ENCODE peak calls at places on chromosomes 5 and 9, in nine cellular contexts. One of them, this sample, is unnamed.
A peak's percentile ranks its signal among the peaks of the same experiment; 100 is the strongest.

GRCh38 chr5:87769137-87769536 is 356.4 kb upstream of the CCNH start:
- DNase-seq in fibroblast of pulmonary artery: no peak
- DNase-seq in psoas muscle: no peak
- DNase-seq in heart left ventricle: no peak
- DNase-seq in coronary artery: no peak
- DNase-seq in A549: no peak
- DNase-seq in MM.1S: no peak
- DNase-seq in kidney epithelial cell: no peak
- DNase-seq in GM12865: no peak
- DNase-seq in this sample: no peak

GRCh38 chr9:107587175-107587963 is 97.8 kb upstream of the KLF4 start:
- DNase-seq in fibroblast of pulmonary artery: no peak
- DNase-seq in psoas muscle: peak; percentile 22
- DNase-seq in heart left ventricle: peak; percentile 75
- DNase-seq in coronary artery: no peak
- DNase-seq in A549: no peak
- DNase-seq in MM.1S: no peak
- DNase-seq in kidney epithelial cell: no peak
- DNase-seq in GM12865: no peak
- DNase-seq in this sample: no peak

GRCh38 chr9:133738039-133738805 is at the start of gene SARDH:
- DNase-seq in fibroblast of pulmonary artery: peak; percentile 46
- DNase-seq in psoas muscle: peak; percentile 51
- DNase-seq in heart left ventricle: peak; percentile 59
- DNase-seq in coronary artery: peak; percentile 71
- DNase-seq in A549: peak; percentile 55
- DNase-seq in MM.1S: no peak
- DNase-seq in kidney epithelial cell: no peak
- DNase-seq in GM12865: peak; percentile 29
- DNase-seq in this sample: peak; percentile 83

GRCh38 chr9:98854206-98854756 is 46.8 kb downstream of the GALNT12 start:
- DNase-seq in fibroblast of pulmonary artery: no peak
- DNase-seq in psoas muscle: no peak
- DNase-seq in heart left ventricle: no peak
- DNase-seq in coronary artery: no peak
- DNase-seq in A549: no peak
- DNase-seq in MM.1S: no peak
- DNase-seq in kidney epithelial cell: no peak
- DNase-seq in GM12865: no peak
- DNase-seq in this sample: no peak

GRCh38 chr5:135571210-135571609 is 7.6 kb downstream of the CXCL14 start:
- DNase-seq in fibroblast of pulmonary artery: no peak
- DNase-seq in psoas muscle: no peak
- DNase-seq in heart left ventricle: no peak
- DNase-seq in coronary artery: no peak
- DNase-seq in A549: no peak
- DNase-seq in MM.1S: no peak
- DNase-seq in kidney epithelial cell: no peak
- DNase-seq in GM12865: no peak
- DNase-seq in this sample: no peak

GRCh38 chr5:38193015-38193581 is 65.3 kb upstream of the EGFLAM start:
- DNase-seq in fibroblast of pulmonary artery: peak; percentile 74
- DNase-seq in psoas muscle: peak; percentile 53
- DNase-seq in heart left ventricle: peak; percentile 58
- DNase-seq in coronary artery: no peak
- DNase-seq in A549: peak; percentile 74
- DNase-seq in MM.1S: peak; percentile 69
- DNase-seq in kidney epithelial cell: peak; percentile 19
- DNase-seq in GM12865: peak; percentile 67
- DNase-seq in this sample: peak; percentile 77

GRCh38 chr9:22049411-22049810 is 40.3 kb upstream of the CDKN2B start:
- DNase-seq in fibroblast of pulmonary artery: peak; percentile 56
- DNase-seq in psoas muscle: no peak
- DNase-seq in heart left ventricle: no peak
- DNase-seq in coronary artery: no peak
- DNase-seq in A549: no peak
- DNase-seq in MM.1S: no peak
- DNase-seq in kidney epithelial cell: no peak
- DNase-seq in GM12865: no peak
- DNase-seq in this sample: no peak

GRCh38 chr5:54302267-54302687 is 8.1 kb downstream of the ARL15 start:
- DNase-seq in fibroblast of pulmonary artery: peak; percentile 40
- DNase-seq in psoas muscle: no peak
- DNase-seq in heart left ventricle: no peak
- DNase-seq in coronary artery: no peak
- DNase-seq in A549: no peak
- DNase-seq in MM.1S: no peak
- DNase-seq in kidney epithelial cell: no peak
- DNase-seq in GM12865: no peak
- DNase-seq in this sample: no peak

GRCh38 chr5:76716456-76717157 is 681 bp downstream of the F2R start:
- DNase-seq in fibroblast of pulmonary artery: peak; percentile 40
- DNase-seq in psoas muscle: no peak
- DNase-seq in heart left ventricle: peak; percentile 34
- DNase-seq in coronary artery: no peak
- DNase-seq in A549: no peak
- DNase-seq in MM.1S: no peak
- DNase-seq in kidney epithelial cell: no peak
- DNase-seq in GM12865: no peak
- DNase-seq in this sample: no peak

GRCh38 chr5:179923422-179923821 is 15.7 kb upstream of the TBC1D9B start:
- DNase-seq in fibroblast of pulmonary artery: no peak
- DNase-seq in psoas muscle: no peak
- DNase-seq in heart left ventricle: no peak
- DNase-seq in coronary artery: no peak
- DNase-seq in A549: no peak
- DNase-seq in MM.1S: no peak
- DNase-seq in kidney epithelial cell: no peak
- DNase-seq in GM12865: peak; percentile 44
- DNase-seq in this sample: no peak

GRCh38 chr9:73847536-73847935 is 649.6 kb upstream of the RORB start:
- DNase-seq in fibroblast of pulmonary artery: no peak
- DNase-seq in psoas muscle: no peak
- DNase-seq in heart left ventricle: no peak
- DNase-seq in coronary artery: no peak
- DNase-seq in A549: no peak
- DNase-seq in MM.1S: no peak
- DNase-seq in kidney epithelial cell: no peak
- DNase-seq in GM12865: no peak
- DNase-seq in this sample: no peak

DNA sequence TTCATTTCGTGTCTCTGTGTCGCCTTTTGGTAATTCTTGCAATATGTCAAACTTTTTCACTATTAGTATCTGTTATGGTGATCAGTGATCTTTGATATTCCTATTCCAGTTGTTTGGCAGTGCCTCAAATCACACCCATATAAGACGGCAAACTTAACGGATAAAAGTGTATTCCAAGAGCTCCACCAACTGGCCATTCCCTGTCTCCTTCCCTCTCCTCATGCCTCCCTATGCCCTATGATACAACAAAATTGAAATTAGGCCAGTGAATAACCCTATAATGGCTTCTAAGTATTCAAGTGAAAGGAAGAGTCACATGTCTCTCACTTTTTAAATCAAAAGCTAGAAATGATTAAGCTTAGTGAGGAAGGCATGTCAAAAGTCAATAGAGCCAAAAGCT is 74.8 kb downstream of the CDK5RAP2 start:
- DNase-seq in fibroblast of pulmonary artery: peak; percentile 21
- DNase-seq in psoas muscle: no peak
- DNase-seq in heart left ventricle: no peak
- DNase-seq in coronary artery: no peak
- DNase-seq in A549: no peak
- DNase-seq in MM.1S: no peak
- DNase-seq in kidney epithelial cell: no peak
- DNase-seq in GM12865: no peak
- DNase-seq in this sample: no peak
- TF ChIP-seq CTCF in fibroblast of pulmonary artery: no peak
- TF ChIP-seq CTCF in psoas muscle: no peak
- TF ChIP-seq CTCF in heart left ventricle: no peak
- TF ChIP-seq CTCF in coronary artery: no peak
- TF ChIP-seq CTCF in A549: no peak
- TF ChIP-seq CTCF in MM.1S: no peak
- TF ChIP-seq CTCF in kidney epithelial cell: no peak
- TF ChIP-seq CTCF in GM12865: no peak
- TF ChIP-seq CTCF in this sample: no peak

GRCh38 chr5:168995024-168995423 is 305.9 kb downstream of the SLIT3 start:
- DNase-seq in fibroblast of pulmonary artery: no peak
- DNase-seq in psoas muscle: no peak
- DNase-seq in heart left ventricle: no peak
- DNase-seq in coronary artery: no peak
- DNase-seq in A549: no peak
- DNase-seq in MM.1S: no peak
- DNase-seq in kidney epithelial cell: no peak
- DNase-seq in GM12865: no peak
- DNase-seq in this sample: no peak

GRCh38 chr5:168991991-168992390 is 308.9 kb downstream of the SLIT3 start:
- DNase-seq in fibroblast of pulmonary artery: no peak
- DNase-seq in psoas muscle: no peak
- DNase-seq in heart left ventricle: no peak
- DNase-seq in coronary artery: no peak
- DNase-seq in A549: no peak
- DNase-seq in MM.1S: no peak
- DNase-seq in kidney epithelial cell: no peak
- DNase-seq in GM12865: no peak
- DNase-seq in this sample: no peak

GRCh38 chr5:168989731-168990505 is 311.0 kb downstream of the SLIT3 start:
- DNase-seq in fibroblast of pulmonary artery: no peak
- DNase-seq in psoas muscle: no peak
- DNase-seq in heart left ventricle: no peak
- DNase-seq in coronary artery: no peak
- DNase-seq in A549: no peak
- DNase-seq in MM.1S: peak; percentile 16
- DNase-seq in kidney epithelial cell: no peak
- DNase-seq in GM12865: peak; percentile 12
- DNase-seq in this sample: no peak

GRCh38 chr5:168991311-168991710 is 309.6 kb downstream of the SLIT3 start:
- DNase-seq in fibroblast of pulmonary artery: no peak
- DNase-seq in psoas muscle: no peak
- DNase-seq in heart left ventricle: no peak
- DNase-seq in coronary artery: no peak
- DNase-seq in A549: no peak
- DNase-seq in MM.1S: no peak
- DNase-seq in kidney epithelial cell: no peak
- DNase-seq in GM12865: no peak
- DNase-seq in this sample: no peak

GRCh38 chr5:168992687-168993086 is 308.3 kb downstream of the SLIT3 start:
- DNase-seq in fibroblast of pulmonary artery: no peak
- DNase-seq in psoas muscle: no peak
- DNase-seq in heart left ventricle: no peak
- DNase-seq in coronary artery: no peak
- DNase-seq in A549: no peak
- DNase-seq in MM.1S: no peak
- DNase-seq in kidney epithelial cell: no peak
- DNase-seq in GM12865: no peak
- DNase-seq in this sample: no peak
- TF ChIP-seq CTCF in fibroblast of pulmonary artery: peak; percentile 9
- TF ChIP-seq CTCF in psoas muscle: no peak
- TF ChIP-seq CTCF in heart left ventricle: no peak
- TF ChIP-seq CTCF in coronary artery: no peak
- TF ChIP-seq CTCF in A549: peak; percentile 37
- TF ChIP-seq CTCF in MM.1S: no peak
- TF ChIP-seq CTCF in kidney epithelial cell: peak; percentile 38
- TF ChIP-seq CTCF in GM12865: no peak
- TF ChIP-seq CTCF in this sample: no peak

DNA sequence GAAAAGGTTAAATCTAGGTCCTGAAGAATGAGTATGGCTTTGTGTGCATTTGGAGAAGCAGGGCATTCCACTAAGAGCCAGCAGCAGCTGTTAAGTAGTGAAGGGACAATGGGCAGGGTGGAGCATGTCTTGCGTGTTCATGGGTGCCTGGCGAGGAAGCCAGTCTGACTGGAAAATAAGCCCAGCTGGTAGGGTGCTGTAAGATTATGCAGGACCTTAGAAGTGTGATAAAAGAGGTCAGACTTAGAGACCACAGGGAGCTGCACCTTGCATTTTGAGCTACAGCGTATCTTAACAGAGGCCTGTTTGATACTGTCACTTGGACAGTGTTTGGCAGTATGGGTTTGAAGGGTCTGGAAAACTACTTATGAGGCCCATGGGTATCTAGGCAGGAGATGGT is 131.7 kb upstream of the ELL2 start:
- DNase-seq in fibroblast of pulmonary artery: no peak
- DNase-seq in psoas muscle: no peak
- DNase-seq in heart left ventricle: no peak
- DNase-seq in coronary artery: no peak
- DNase-seq in A549: no peak
- DNase-seq in MM.1S: no peak
- DNase-seq in kidney epithelial cell: no peak
- DNase-seq in GM12865: no peak
- DNase-seq in this sample: no peak
- TF ChIP-seq CTCF in fibroblast of pulmonary artery: no peak
- TF ChIP-seq CTCF in psoas muscle: no peak
- TF ChIP-seq CTCF in heart left ventricle: no peak
- TF ChIP-seq CTCF in coronary artery: no peak
- TF ChIP-seq CTCF in A549: no peak
- TF ChIP-seq CTCF in MM.1S: no peak
- TF ChIP-seq CTCF in kidney epithelial cell: no peak
- TF ChIP-seq CTCF in GM12865: no peak
- TF ChIP-seq CTCF in this sample: no peak

GRCh38 chr9:83538172-83538889 is at the start of gene FRMD3:
- DNase-seq in fibroblast of pulmonary artery: peak; percentile 59
- DNase-seq in psoas muscle: peak; percentile 78
- DNase-seq in heart left ventricle: peak; percentile 92
- DNase-seq in coronary artery: peak; percentile 89
- DNase-seq in A549: peak; percentile 78
- DNase-seq in MM.1S: peak; percentile 82
- DNase-seq in kidney epithelial cell: peak; percentile 21
- DNase-seq in GM12865: peak; percentile 45
- DNase-seq in this sample: peak; percentile 47

GRCh38 chr9:83538890-83539238 is 663 bp upstream of the FRMD3 start:
- DNase-seq in fibroblast of pulmonary artery: no peak
- DNase-seq in psoas muscle: no peak
- DNase-seq in heart left ventricle: no peak
- DNase-seq in coronary artery: no peak
- DNase-seq in A549: no peak
- DNase-seq in MM.1S: no peak
- DNase-seq in kidney epithelial cell: no peak
- DNase-seq in GM12865: no peak
- DNase-seq in this sample: no peak

DNA sequence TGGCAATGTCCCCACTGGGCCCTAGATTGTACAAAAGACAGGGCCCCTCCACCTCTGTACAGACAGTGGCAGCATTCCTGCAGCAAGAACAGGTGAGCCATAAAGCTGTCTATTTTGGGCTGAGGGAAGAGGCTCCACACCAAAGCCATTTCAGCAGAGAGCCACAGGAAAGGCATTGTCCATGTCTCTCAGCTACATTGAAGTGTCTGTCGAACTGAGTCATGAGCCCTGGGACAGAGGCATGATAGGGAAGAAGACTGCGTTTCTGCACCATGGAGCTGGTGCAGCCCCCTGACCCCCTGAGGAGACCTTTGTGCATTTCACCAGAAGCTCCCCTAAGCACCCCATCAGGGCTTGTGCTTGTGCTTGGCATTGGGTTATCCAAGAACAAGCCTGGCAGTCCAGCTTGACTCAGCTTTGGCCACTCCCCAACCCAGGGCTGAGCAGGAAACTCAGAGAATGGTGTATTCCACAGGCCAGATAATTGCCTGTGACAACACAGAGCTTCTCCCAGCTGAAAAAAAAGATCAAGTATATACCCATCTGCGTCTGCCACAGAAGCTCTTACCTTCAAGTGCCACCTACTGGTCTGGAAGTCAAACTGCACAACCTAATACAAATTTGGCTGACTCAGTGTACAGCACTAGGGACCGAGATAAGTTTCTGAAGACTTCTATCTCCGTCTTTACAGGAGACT is 5.9 kb upstream of the FRMD3 start:
- DNase-seq in fibroblast of pulmonary artery: peak; percentile 88
- DNase-seq in psoas muscle: peak; percentile 19
- DNase-seq in heart left ventricle: peak; percentile 50
- DNase-seq in coronary artery: no peak
- DNase-seq in A549: peak; percentile 42
- DNase-seq in MM.1S: peak; percentile 80
- DNase-seq in kidney epithelial cell: peak; percentile 44
- DNase-seq in GM12865: peak; percentile 65
- DNase-seq in this sample: peak; percentile 69
- TF ChIP-seq CTCF in fibroblast of pulmonary artery: peak; percentile 87
- TF ChIP-seq CTCF in psoas muscle: peak; percentile 65
- TF ChIP-seq CTCF in heart left ventricle: peak; percentile 73
- TF ChIP-seq CTCF in coronary artery: peak; percentile 49
- TF ChIP-seq CTCF in A549: peak; percentile 41
- TF ChIP-seq CTCF in MM.1S: peak; percentile 82
- TF ChIP-seq CTCF in kidney epithelial cell: peak; percentile 71
- TF ChIP-seq CTCF in GM12865: peak; percentile 82
- TF ChIP-seq CTCF in this sample: peak; percentile 79

This sample was measured in GM13977.